ENCODE peak calls at places on chromosomes 6 and 20, in six cellular contexts. Z is psoas muscle, E is heart left ventricle, R is GM13977, W is cardiac muscle cell, F is H54. X is an unnamed sample.

GRCh38 chr6:13190391-13190790 is 137.9 kb downstream of the TBC1D7 start:
- DNase-seq in E (no peak), F (no peak), Z (no peak), R (no peak), W (no peak), X (no peak)

GRCh38 chr6:4692664-4693063 is 83.5 kb upstream of the CDYL start:
- DNase-seq in F (no peak), E (no peak), R (no peak), W (no peak), Z (no peak), X (no peak)

GRCh38 chr6:41027251-41027650 is 11.8 kb downstream of the UNC5CL start:
- DNase-seq in Z (no peak), F (no peak), R (no peak), W (no peak), E (no peak), X (no peak)

GRCh38 chr6:136535880-136536620 is 14.2 kb downstream of the MAP7 start:
- DNase-seq in R (no peak), F (no peak), E (no peak), W (no peak), Z (no peak), X (no peak)

GRCh38 chr20:10474606-10475184 is 39.6 kb downstream of the SLX4IP start:
- DNase-seq in Z (peak), F (no peak), R (no peak), W (peak), E (peak), X (no peak)

GRCh38 chr6:44294832-44295791 is 18.0 kb downstream of the AARS2 start:
- DNase-seq in E (no peak), R (no peak), W (no peak), Z (peak), F (no peak), X (no peak)

GRCh38 chr6:160992323-160993314 is 1.1 kb downstream of the MAP3K4 start:
- DNase-seq in R (peak), W (peak), E (peak), Z (no peak), F (peak), X (peak)

GRCh38 chr20:32110173-32110704 is 725 bp downstream of the TM9SF4 start:
- DNase-seq in R (no peak), W (no peak), Z (no peak), E (no peak), F (no peak), X (no peak)

GRCh38 chr6:169313347-169314010 is 59.8 kb upstream of the THBS2 start:
- DNase-seq in E (no peak), W (no peak), Z (no peak), F (no peak), R (no peak), X (no peak)

GRCh38 chr20:17869295-17869994 is 99.1 kb downstream of the SNX5 start:
- DNase-seq in W (no peak), Z (no peak), E (no peak), F (no peak), R (no peak), X (no peak)

GRCh38 chr6:142893088-142893487 is 51.9 kb downstream of the HIVEP2 start:
- DNase-seq in R (no peak), Z (no peak), F (no peak), E (no peak), W (peak), X (no peak)

GRCh38 chr6:10883312-10884244 is 1.7 kb upstream of the GCM2 start:
- DNase-seq in R (no peak), E (no peak), W (no peak), F (no peak), Z (no peak), X (no peak)

GRCh38 chr20:10369723-10370090 is 64.3 kb downstream of the MKKS start:
- DNase-seq in R (no peak), E (no peak), Z (no peak), W (peak), F (no peak), X (no peak)

GRCh38 chr20:49888341-49889244 is 26.7 kb downstream of the SPATA2 start:
- DNase-seq in R (peak), W (peak), E (no peak), Z (no peak), F (peak), X (peak)

GRCh38 chr20:5657190-5657872 is 92.9 kb upstream of the SHLD1 start:
- DNase-seq in F (peak), Z (peak), R (no peak), W (peak), E (peak), X (no peak)

GRCh38 chr6:109079981-109080380 is 14.7 kb downstream of the SESN1 start:
- DNase-seq in Z (peak), F (no peak), E (peak), W (no peak), R (no peak), X (no peak)

GRCh38 chr6:19691465-19692167 is 145.6 kb upstream of the ID4 start:
- DNase-seq in F (no peak), E (no peak), W (peak), R (no peak), Z (no peak), X (no peak)

GRCh38 chr20:53837126-53837826 is 233.1 kb downstream of the BCAS1 start:
- DNase-seq in E (no peak), F (no peak), R (no peak), Z (no peak), W (no peak), X (no peak)

GRCh38 chr6:75611702-75612375 is 10.2 kb downstream of the SENP6 start:
- DNase-seq in E (no peak), R (no peak), F (no peak), Z (no peak), W (no peak), X (no peak)

GRCh38 chr6:110814488-110815259 is 595 bp downstream of the CDK19 start:
- DNase-seq in Z (peak), E (peak), W (peak), R (peak), F (peak), X (peak)

GRCh38 chr20:32083469-32083868 is 26.0 kb upstream of the TM9SF4 start:
- DNase-seq in F (no peak), W (no peak), E (no peak), R (no peak), Z (no peak), X (no peak)

GRCh38 chr6:131107166-131107565 is 28.1 kb upstream of the AKAP7 start:
- DNase-seq in Z (no peak), F (no peak), R (no peak), E (no peak), W (peak), X (no peak)

GRCh38 chr6:70412797-70413113 is 553 bp upstream of the FAM135A start:
- DNase-seq in W (no peak), E (no peak), Z (no peak), F (no peak), R (no peak), X (no peak)

GRCh38 chr6:52686878-52687699 is 16.2 kb downstream of the TMEM14A start:
- DNase-seq in E (no peak), Z (no peak), W (no peak), R (no peak), F (no peak), X (no peak)